ENCODE peak calls at places on chromosomes 4 and X, in five cellular contexts. X is left lung, P is HFFc6, K is cardiac fibroblast, G is fibroblast of pulmonary artery. R is an unnamed sample.
A peak's percentile ranks its signal among the peaks of the same experiment; 100 is the strongest.

GRCh38 chr4:89299153-89299789 is 8.3 kb downstream of the GPRIN3 start:
- DNase-seq in X (no peak), P (no peak), K (no peak), G (no peak), R (no peak)

GRCh38 chr4:151887151-151887815 is 126.5 kb upstream of the GATB start:
- DNase-seq in X (no peak), P (peak; percentile 85), K (peak; percentile 11), G (no peak), R (no peak)

GRCh38 chr4:119585771-119586170 is 42.8 kb downstream of the PDE5A start:
- DNase-seq in X (no peak), P (no peak), K (no peak), G (no peak), R (no peak)

GRCh38 chr4:138241281-138242075 is 671 bp downstream of the SLC7A11 start:
- DNase-seq in X (peak; percentile 44), P (peak; percentile 23), K (peak; percentile 21), G (peak; percentile 54), R (no peak)

GRCh38 chrX:28205905-28206304 is 224.7 kb upstream of the DCAF8L1 start:
- DNase-seq in X (no peak), P (no peak), K (no peak), G (no peak), R (no peak)

GRCh38 chrX:82677281-82677680 is 830.8 kb upstream of the POU3F4 start:
- DNase-seq in X (no peak), P (no peak), K (no peak), G (no peak), R (no peak)

GRCh38 chr4:47493238-47494123 is 8.4 kb downstream of the ATP10D start:
- DNase-seq in X (no peak), P (no peak), K (no peak), G (no peak), R (no peak)

GRCh38 chrX:154030266-154030665 is 10.6 kb upstream of the IRAK1 start:
- DNase-seq in X (no peak), P (no peak), K (no peak), G (no peak), R (no peak)

GRCh38 chr4:178205826-178206225 is 763.6 kb upstream of the AGA start:
- DNase-seq in X (no peak), P (no peak), K (no peak), G (no peak), R (no peak)

GRCh38 chr4:139025841-139026240 is 10.3 kb downstream of the NOCT start:
- DNase-seq in X (no peak), P (peak; percentile 24), K (no peak), G (no peak), R (no peak)

GRCh38 chrX:69073721-69074120 is 91.5 kb downstream of the PJA1 start:
- DNase-seq in X (no peak), P (no peak), K (no peak), G (no peak), R (no peak)

GRCh38 chr4:120156115-120156718 is 89.6 kb upstream of the MAD2L1 start:
- DNase-seq in X (no peak), P (peak; percentile 57), K (peak; percentile 86), G (peak; percentile 90), R (no peak)

GRCh38 chr4:124947622-124948265 is 235.2 kb upstream of the ANKRD50 start:
- DNase-seq in X (no peak), P (peak; percentile 6), K (peak; percentile 22), G (peak; percentile 49), R (no peak)

GRCh38 chrX:17654116-17654515 is 83.2 kb upstream of the SCML1 start:
- DNase-seq in X (no peak), P (no peak), K (no peak), G (no peak), R (no peak)

GRCh38 chrX:44314259-44314734 is 29.2 kb downstream of the EFHC2 start:
- DNase-seq in X (no peak), P (no peak), K (peak; percentile 82), G (peak; percentile 76), R (no peak)

GRCh38 chr4:72077346-72077745 is 45.5 kb downstream of the NPFFR2 start:
- DNase-seq in X (no peak), P (no peak), K (no peak), G (no peak), R (no peak)

GRCh38 chr4:184261246-184261645 is 43.6 kb upstream of the ENPP6 start:
- DNase-seq in X (no peak), P (no peak), K (no peak), G (no peak), R (no peak)

GRCh38 chr4:10185518-10186227 is 69.1 kb upstream of the WDR1 start:
- DNase-seq in X (no peak), P (peak; percentile 25), K (peak; percentile 26), G (no peak), R (no peak)

GRCh38 chr4:2849267-2850140 is 5.9 kb downstream of the ADD1 start:
- DNase-seq in X (no peak), P (no peak), K (no peak), G (no peak), R (no peak)

GRCh38 chrX:153765138-153766079 is 1.4 kb downstream of the PLXNB3 start:
- DNase-seq in X (peak; percentile 44), P (no peak), K (peak; percentile 21), G (peak; percentile 12), R (no peak)

GRCh38 chr4:129218897-129219296 is 122.9 kb downstream of the C4orf33 start:
- DNase-seq in X (no peak), P (no peak), K (peak; percentile 16), G (peak; percentile 29), R (no peak)

GRCh38 chr4:129220254-129220653 is 124.3 kb downstream of the C4orf33 start:
- DNase-seq in X (no peak), P (no peak), K (no peak), G (no peak), R (no peak)

GRCh38 chr4:129213692-129214091 is 117.7 kb downstream of the C4orf33 start:
- DNase-seq in X (no peak), P (no peak), K (no peak), G (no peak), R (no peak)

GRCh38 chr4:129223955-129224354 is 128.0 kb downstream of the C4orf33 start:
- DNase-seq in X (no peak), P (no peak), K (no peak), G (no peak), R (no peak)

DNA sequence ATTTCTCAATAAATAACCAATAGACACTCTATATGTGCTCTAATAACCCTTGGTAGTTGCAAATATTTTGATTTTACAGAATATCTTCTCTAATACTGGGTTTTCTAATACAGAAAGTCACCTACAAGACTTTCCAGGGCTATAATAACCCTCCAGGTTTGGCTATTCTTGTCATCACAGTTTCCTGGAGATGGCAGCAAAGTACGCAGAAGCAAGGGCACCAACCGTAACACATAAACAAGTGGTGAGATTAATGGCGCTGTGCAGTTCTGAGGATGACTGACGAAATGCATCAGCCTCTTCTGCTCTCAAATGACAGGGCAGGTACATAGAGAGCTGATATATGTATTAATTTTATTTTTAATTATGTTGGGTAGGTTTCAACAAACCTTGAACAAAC is 122.4 kb downstream of the C4orf33 start:
- DNase-seq in X (no peak), P (no peak), K (peak; percentile 39), G (peak; percentile 18), R (no peak)
- TF ChIP-seq CTCF in X (no peak), P (no peak), K (no peak), G (peak; percentile 1), R (peak; percentile 49)

GRCh38 chrX:72002886-72003285 is 92.2 kb downstream of the NHSL2 start:
- DNase-seq in X (no peak), P (no peak), K (no peak), G (no peak), R (peak; percentile 15)

GRCh38 chrX:72006461-72006860 is 95.8 kb downstream of the NHSL2 start:
- DNase-seq in X (no peak), P (no peak), K (no peak), G (no peak), R (peak; percentile 22)

GRCh38 chrX:72001906-72002305 is 91.3 kb downstream of the NHSL2 start:
- DNase-seq in X (no peak), P (no peak), K (no peak), G (no peak), R (no peak)

GRCh38 chrX:72005046-72005445 is 94.4 kb downstream of the NHSL2 start:
- DNase-seq in X (no peak), P (no peak), K (no peak), G (no peak), R (peak; percentile 22)

DNA sequence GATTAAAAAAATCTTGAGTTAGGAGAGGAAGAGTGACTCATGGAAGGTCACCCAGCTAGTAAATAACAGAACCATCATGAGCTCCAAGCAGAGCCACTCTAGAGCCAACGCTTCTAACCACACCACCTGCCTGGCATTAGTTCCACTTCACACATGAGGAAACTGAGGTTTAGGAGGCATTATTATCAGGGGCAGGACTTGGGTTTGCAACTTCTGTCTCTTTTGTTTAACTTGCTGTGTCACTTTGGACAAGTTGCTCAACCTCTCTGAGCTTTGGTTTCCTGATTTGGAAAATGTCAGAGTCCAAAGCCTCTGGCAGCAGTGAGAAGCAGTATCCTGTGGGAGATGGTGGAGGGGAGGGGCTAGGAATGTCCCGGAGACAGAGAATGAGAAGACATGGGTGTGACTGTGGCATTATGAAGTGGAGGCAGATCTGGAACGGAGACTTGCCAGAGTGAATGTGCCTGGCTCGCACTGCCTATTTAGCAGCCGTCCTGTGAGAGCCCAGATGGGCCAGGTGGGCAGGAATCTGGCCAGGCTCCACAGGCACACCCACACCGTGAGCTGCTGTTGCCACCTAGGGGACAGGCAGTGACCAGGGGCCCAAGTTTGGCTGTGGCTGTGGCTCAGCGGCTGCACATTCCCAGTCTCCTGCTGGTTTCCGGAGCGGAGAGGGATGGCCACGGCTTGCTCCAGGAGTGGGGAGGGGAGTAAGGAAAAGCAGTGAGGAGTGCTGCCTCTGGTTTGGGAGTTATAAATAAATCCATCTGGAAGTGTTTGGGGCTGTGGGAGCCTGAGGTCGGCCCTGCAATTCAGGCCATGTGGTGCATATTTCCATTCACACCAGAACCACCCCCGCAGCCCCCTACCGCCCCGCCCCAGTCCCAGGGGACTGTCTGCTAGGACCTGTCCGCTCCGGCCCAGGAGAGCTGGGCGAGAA is 93.4 kb downstream of the NHSL2 start:
- DNase-seq in X (no peak), P (no peak), K (peak; percentile 43), G (peak; percentile 23), R (peak; percentile 68)
- TF ChIP-seq CTCF in X (no peak), P (no peak), K (no peak), G (no peak), R (peak; percentile 41)

DNA sequence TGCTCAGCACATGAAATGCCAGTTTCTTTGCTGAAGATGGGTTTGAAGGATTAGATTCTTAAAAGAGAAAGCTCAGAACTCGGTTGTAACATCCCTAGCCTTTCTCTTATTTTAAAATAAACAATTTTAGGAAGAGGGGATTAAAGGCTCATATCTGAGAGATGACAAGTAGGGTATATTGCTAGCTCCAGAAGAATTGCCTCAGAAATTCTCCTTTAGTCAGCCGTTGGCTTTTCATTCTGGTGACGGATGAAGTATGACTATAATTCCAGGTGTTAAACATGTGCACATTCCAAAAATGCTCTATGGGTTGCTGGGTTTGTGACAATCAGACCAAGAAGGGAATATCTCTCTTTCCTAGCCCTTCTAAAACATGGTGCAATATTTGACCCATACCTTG is 17.8 kb downstream of the DKK2 start:
- DNase-seq in X (no peak), P (no peak), K (no peak), G (no peak), R (no peak)
- TF ChIP-seq CTCF in X (no peak), P (no peak), K (no peak), G (no peak), R (no peak)

DNA sequence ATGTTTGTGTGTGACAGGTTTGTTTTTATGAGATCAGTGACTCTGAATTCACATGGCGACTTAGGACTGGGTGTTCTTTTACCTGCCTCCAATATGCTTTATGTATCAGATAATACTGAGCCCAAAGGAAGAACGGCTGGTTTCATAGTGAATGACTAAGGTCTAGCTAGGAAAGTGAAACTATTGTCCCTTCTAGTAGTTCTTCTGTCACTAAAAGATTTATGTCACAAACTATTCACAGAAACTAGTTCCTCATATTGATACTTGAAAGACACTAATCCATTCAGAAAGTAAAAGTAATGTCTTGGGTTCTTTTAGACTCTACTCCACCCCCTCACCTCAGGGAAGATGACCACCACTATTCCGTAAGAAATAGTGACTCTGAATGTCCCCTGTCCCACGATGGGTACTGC is 81.7 kb downstream of the EGF start:
- DNase-seq in X (no peak), P (no peak), K (no peak), G (no peak), R (no peak)
- TF ChIP-seq CTCF in X (no peak), P (no peak), K (no peak), G (no peak), R (no peak)